ENCODE peak calls at places on chromosomes 12 and 14, in ten cellular contexts. G is NCI-H2081; T is H7; F is GM12891; R is stimulated activated CD4-positive, alpha-beta T cell treated with anti-CD3 and anti-CD28 coated beads, Interleukin-15, amount 100 ng/mL, for 1 hour; N is HCT116; O is MM.1S; S is cerebellar cortex; U is dermis blood vessel endothelial cell; K is posterior vena cava. W is an unnamed sample.

GRCh38 chr12:57523706-57524614 is 1.3 kb downstream of the MBD6 start:
- DNase-seq in G (no peak), T (peak; percentile 29), F (no peak), R (no peak), N (no peak), O (peak; percentile 5), S (no peak), U (no peak), K (no peak), W (no peak)

GRCh38 chr14:76090611-76091010 is 61.1 kb upstream of the GPATCH2L start:
- DNase-seq in G (no peak), T (no peak), F (no peak), R (no peak), N (no peak), O (no peak), S (no peak), U (no peak), K (no peak), W (no peak)

GRCh38 chr12:91722072-91722471 is 423.6 kb downstream of the BTG1 start:
- DNase-seq in G (no peak), T (no peak), F (no peak), R (no peak), N (no peak), O (no peak), S (no peak), U (no peak), K (no peak), W (no peak)

GRCh38 chr12:84910549-84911241 is 1.9 kb downstream of the SLC6A15 start:
- DNase-seq in G (peak; percentile 60), T (no peak), F (no peak), R (no peak), N (no peak), O (no peak), S (peak; percentile 62), U (peak; percentile 8), K (no peak), W (no peak)

GRCh38 chr12:24767016-24767415 is 181.9 kb downstream of the BCAT1 start:
- DNase-seq in G (no peak), T (no peak), F (no peak), R (no peak), N (no peak), O (no peak), S (no peak), U (no peak), K (no peak), W (no peak)

GRCh38 chr12:49346659-49347306 is at the start of gene DNAJC22:
- DNase-seq in G (peak; percentile 54), T (peak; percentile 85), F (no peak), R (no peak), N (no peak), O (peak; percentile 7), S (no peak), U (peak; percentile 19), K (peak; percentile 75), W (no peak)

GRCh38 chr12:50120953-50121352 is 8.9 kb downstream of the COX14 start:
- DNase-seq in G (no peak), T (no peak), F (no peak), R (no peak), N (no peak), O (no peak), S (no peak), U (no peak), K (no peak), W (no peak)

GRCh38 chr12:113416091-113416754 is 6.0 kb upstream of the SDSL start:
- DNase-seq in G (no peak), T (no peak), F (no peak), R (no peak), N (no peak), O (no peak), S (no peak), U (no peak), K (peak; percentile 82), W (no peak)

GRCh38 chr14:70448633-70449032 is 3.3 kb upstream of the ADAM21 start:
- DNase-seq in G (no peak), T (no peak), F (no peak), R (no peak), N (no peak), O (no peak), S (no peak), U (peak; percentile 44), K (no peak), W (no peak)

GRCh38 chr12:25472453-25472852 is 80.6 kb downstream of the LMNTD1 start:
- DNase-seq in G (no peak), T (no peak), F (no peak), R (no peak), N (no peak), O (no peak), S (no peak), U (no peak), K (no peak), W (no peak)

GRCh38 chr14:30267141-30267540 is 291.8 kb upstream of the G2E3 start:
- DNase-seq in G (no peak), T (no peak), F (no peak), R (no peak), N (no peak), O (no peak), S (no peak), U (peak; percentile 23), K (no peak), W (no peak)

GRCh38 chr12:55019784-55020183 is at the start of gene NEUROD4:
- DNase-seq in G (no peak), T (peak; percentile 70), F (no peak), R (no peak), N (peak; percentile 12), O (peak; percentile 76), S (no peak), U (peak; percentile 67), K (peak; percentile 69), W (peak; percentile 14)

GRCh38 chr12:51890511-51891171 is 2.7 kb downstream of the ANKRD33 start:
- DNase-seq in G (no peak), T (peak; percentile 42), F (no peak), R (no peak), N (no peak), O (no peak), S (no peak), U (no peak), K (peak; percentile 77), W (no peak)

GRCh38 chr12:114399664-114400211 is 6.2 kb downstream of the TBX5 start:
- DNase-seq in G (no peak), T (peak; percentile 91), F (no peak), R (no peak), N (peak; percentile 62), O (no peak), S (no peak), U (no peak), K (peak; percentile 72), W (no peak)

GRCh38 chr14:32372154-32372553 is 43.1 kb downstream of the AKAP6 start:
- DNase-seq in G (no peak), T (no peak), F (no peak), R (no peak), N (no peak), O (no peak), S (no peak), U (no peak), K (no peak), W (peak; percentile 75)

GRCh38 chr12:120399531-120399930 is 30.6 kb upstream of the MSI1 start:
- DNase-seq in G (no peak), T (no peak), F (no peak), R (no peak), N (no peak), O (no peak), S (no peak), U (no peak), K (no peak), W (peak; percentile 48)

W was measured in amniotic stem cell.